ENCODE peak calls at places on chromosomes 5 and 9, in ten cellular contexts. One of them, this sample, is unnamed.

GRCh38 chr5:61966991-61967390 is 339.0 kb upstream of the KIF2A start:
- DNase-seq in cardiac fibroblast: no peak
- DNase-seq in activated T-helper 9 cell treated with anti-CD3 and anti-CD28 coated beads, Interleukin-2, amount 50 U/mL, for 16 hours: no peak
- DNase-seq in hepatic stellate cell: no peak
- DNase-seq in effector memory CD8-positive, alpha-beta T cell: no peak
- DNase-seq in GM20000: no peak
- DNase-seq in NCI-H1417: peak; percentile 72
- DNase-seq in AG04449: no peak
- DNase-seq in WTC11: no peak
- DNase-seq in MCF 10A: no peak
- DNase-seq in this sample: no peak

GRCh38 chr5:73440262-73440661 is 8.3 kb downstream of the FOXD1 start:
- DNase-seq in MCF 10A: no peak
- DNase-seq in hepatic stellate cell: no peak
- DNase-seq in AG04449: no peak
- DNase-seq in activated T-helper 9 cell treated with anti-CD3 and anti-CD28 coated beads, Interleukin-2, amount 50 U/mL, for 16 hours: no peak
- DNase-seq in effector memory CD8-positive, alpha-beta T cell: no peak
- DNase-seq in GM20000: no peak
- DNase-seq in WTC11: no peak
- DNase-seq in cardiac fibroblast: no peak
- DNase-seq in NCI-H1417: no peak
- DNase-seq in this sample: no peak

GRCh38 chr9:113622600-113623400 is 159.3 kb downstream of the RGS3 start:
- DNase-seq in NCI-H1417: peak; percentile 25
- DNase-seq in hepatic stellate cell: peak; percentile 84
- DNase-seq in activated T-helper 9 cell treated with anti-CD3 and anti-CD28 coated beads, Interleukin-2, amount 50 U/mL, for 16 hours: peak; percentile 3
- DNase-seq in AG04449: no peak
- DNase-seq in effector memory CD8-positive, alpha-beta T cell: no peak
- DNase-seq in MCF 10A: peak; percentile 62
- DNase-seq in cardiac fibroblast: peak; percentile 91
- DNase-seq in WTC11: peak; percentile 70
- DNase-seq in GM20000: peak; percentile 58
- DNase-seq in this sample: no peak

GRCh38 chr5:83417884-83418283 is 53.7 kb upstream of the VCAN start:
- DNase-seq in effector memory CD8-positive, alpha-beta T cell: no peak
- DNase-seq in NCI-H1417: peak; percentile 15
- DNase-seq in cardiac fibroblast: no peak
- DNase-seq in activated T-helper 9 cell treated with anti-CD3 and anti-CD28 coated beads, Interleukin-2, amount 50 U/mL, for 16 hours: no peak
- DNase-seq in hepatic stellate cell: no peak
- DNase-seq in GM20000: no peak
- DNase-seq in WTC11: no peak
- DNase-seq in AG04449: no peak
- DNase-seq in MCF 10A: no peak
- DNase-seq in this sample: no peak

GRCh38 chr5:144202072-144202471 is 31.4 kb downstream of the KCTD16 start:
- DNase-seq in WTC11: no peak
- DNase-seq in cardiac fibroblast: no peak
- DNase-seq in hepatic stellate cell: no peak
- DNase-seq in GM20000: no peak
- DNase-seq in AG04449: no peak
- DNase-seq in NCI-H1417: no peak
- DNase-seq in effector memory CD8-positive, alpha-beta T cell: no peak
- DNase-seq in activated T-helper 9 cell treated with anti-CD3 and anti-CD28 coated beads, Interleukin-2, amount 50 U/mL, for 16 hours: no peak
- DNase-seq in MCF 10A: no peak
- DNase-seq in this sample: no peak

GRCh38 chr5:163408311-163408923 is 29.0 kb upstream of the CCNG1 start:
- DNase-seq in AG04449: no peak
- DNase-seq in MCF 10A: peak; percentile 81
- DNase-seq in activated T-helper 9 cell treated with anti-CD3 and anti-CD28 coated beads, Interleukin-2, amount 50 U/mL, for 16 hours: peak; percentile 25
- DNase-seq in effector memory CD8-positive, alpha-beta T cell: peak; percentile 47
- DNase-seq in GM20000: peak; percentile 58
- DNase-seq in NCI-H1417: peak; percentile 70
- DNase-seq in hepatic stellate cell: peak; percentile 43
- DNase-seq in WTC11: peak; percentile 57
- DNase-seq in cardiac fibroblast: peak; percentile 79
- DNase-seq in this sample: peak; percentile 53

GRCh38 chr9:125949247-125949646 is 202.1 kb downstream of the PBX3 start:
- DNase-seq in MCF 10A: peak; percentile 85
- DNase-seq in activated T-helper 9 cell treated with anti-CD3 and anti-CD28 coated beads, Interleukin-2, amount 50 U/mL, for 16 hours: no peak
- DNase-seq in AG04449: no peak
- DNase-seq in cardiac fibroblast: no peak
- DNase-seq in NCI-H1417: no peak
- DNase-seq in effector memory CD8-positive, alpha-beta T cell: no peak
- DNase-seq in hepatic stellate cell: no peak
- DNase-seq in GM20000: no peak
- DNase-seq in WTC11: no peak
- DNase-seq in this sample: no peak

GRCh38 chr9:107883496-107884120 is 394.0 kb upstream of the KLF4 start:
- DNase-seq in AG04449: no peak
- DNase-seq in cardiac fibroblast: no peak
- DNase-seq in GM20000: peak; percentile 40
- DNase-seq in activated T-helper 9 cell treated with anti-CD3 and anti-CD28 coated beads, Interleukin-2, amount 50 U/mL, for 16 hours: no peak
- DNase-seq in NCI-H1417: no peak
- DNase-seq in MCF 10A: peak; percentile 6
- DNase-seq in WTC11: no peak
- DNase-seq in hepatic stellate cell: no peak
- DNase-seq in effector memory CD8-positive, alpha-beta T cell: no peak
- DNase-seq in this sample: no peak

GRCh38 chr9:99430301-99430700 is 208.2 kb downstream of the SEC61B start:
- DNase-seq in cardiac fibroblast: peak; percentile 72
- DNase-seq in activated T-helper 9 cell treated with anti-CD3 and anti-CD28 coated beads, Interleukin-2, amount 50 U/mL, for 16 hours: no peak
- DNase-seq in GM20000: no peak
- DNase-seq in WTC11: no peak
- DNase-seq in NCI-H1417: no peak
- DNase-seq in hepatic stellate cell: peak; percentile 14
- DNase-seq in effector memory CD8-positive, alpha-beta T cell: no peak
- DNase-seq in AG04449: no peak
- DNase-seq in MCF 10A: no peak
- DNase-seq in this sample: no peak

GRCh38 chr9:115099891-115100290 is 18.1 kb downstream of the TNC start:
- DNase-seq in WTC11: peak; percentile 23
- DNase-seq in AG04449: no peak
- DNase-seq in GM20000: no peak
- DNase-seq in cardiac fibroblast: no peak
- DNase-seq in effector memory CD8-positive, alpha-beta T cell: no peak
- DNase-seq in hepatic stellate cell: no peak
- DNase-seq in activated T-helper 9 cell treated with anti-CD3 and anti-CD28 coated beads, Interleukin-2, amount 50 U/mL, for 16 hours: no peak
- DNase-seq in MCF 10A: no peak
- DNase-seq in NCI-H1417: no peak
- DNase-seq in this sample: no peak

GRCh38 chr5:125575561-125576504 is 829.4 kb upstream of the ZNF608 start:
- DNase-seq in hepatic stellate cell: no peak
- DNase-seq in AG04449: no peak
- DNase-seq in MCF 10A: no peak
- DNase-seq in cardiac fibroblast: no peak
- DNase-seq in GM20000: no peak
- DNase-seq in WTC11: peak; percentile 19
- DNase-seq in effector memory CD8-positive, alpha-beta T cell: no peak
- DNase-seq in activated T-helper 9 cell treated with anti-CD3 and anti-CD28 coated beads, Interleukin-2, amount 50 U/mL, for 16 hours: no peak
- DNase-seq in NCI-H1417: peak; percentile 77
- DNase-seq in this sample: no peak

GRCh38 chr9:123834907-123835562 is 94.9 kb downstream of the DENND1A start:
- DNase-seq in WTC11: no peak
- DNase-seq in MCF 10A: no peak
- DNase-seq in hepatic stellate cell: peak; percentile 8
- DNase-seq in GM20000: peak; percentile 32
- DNase-seq in NCI-H1417: no peak
- DNase-seq in activated T-helper 9 cell treated with anti-CD3 and anti-CD28 coated beads, Interleukin-2, amount 50 U/mL, for 16 hours: no peak
- DNase-seq in AG04449: no peak
- DNase-seq in effector memory CD8-positive, alpha-beta T cell: no peak
- DNase-seq in cardiac fibroblast: peak; percentile 54
- DNase-seq in this sample: peak; percentile 12

GRCh38 chr5:425714-426113 is 17.3 kb upstream of the EXOC3 start:
- DNase-seq in MCF 10A: peak; percentile 31
- DNase-seq in AG04449: no peak
- DNase-seq in cardiac fibroblast: peak; percentile 31
- DNase-seq in hepatic stellate cell: no peak
- DNase-seq in GM20000: no peak
- DNase-seq in activated T-helper 9 cell treated with anti-CD3 and anti-CD28 coated beads, Interleukin-2, amount 50 U/mL, for 16 hours: no peak
- DNase-seq in effector memory CD8-positive, alpha-beta T cell: no peak
- DNase-seq in NCI-H1417: peak; percentile 59
- DNase-seq in WTC11: no peak
- DNase-seq in this sample: no peak

GRCh38 chr9:135480071-135480941 is 724 bp downstream of the PPP1R26 start:
- DNase-seq in MCF 10A: peak; percentile 40
- DNase-seq in hepatic stellate cell: peak; percentile 71
- DNase-seq in effector memory CD8-positive, alpha-beta T cell: no peak
- DNase-seq in AG04449: no peak
- DNase-seq in cardiac fibroblast: peak; percentile 37
- DNase-seq in activated T-helper 9 cell treated with anti-CD3 and anti-CD28 coated beads, Interleukin-2, amount 50 U/mL, for 16 hours: no peak
- DNase-seq in WTC11: peak; percentile 45
- DNase-seq in GM20000: peak; percentile 66
- DNase-seq in NCI-H1417: peak; percentile 59
- DNase-seq in this sample: no peak

GRCh38 chr5:132473019-132473531 is 17.5 kb downstream of the IRF1 start:
- DNase-seq in GM20000: peak; percentile 68
- DNase-seq in hepatic stellate cell: no peak
- DNase-seq in NCI-H1417: no peak
- DNase-seq in AG04449: no peak
- DNase-seq in cardiac fibroblast: no peak
- DNase-seq in activated T-helper 9 cell treated with anti-CD3 and anti-CD28 coated beads, Interleukin-2, amount 50 U/mL, for 16 hours: peak; percentile 59
- DNase-seq in effector memory CD8-positive, alpha-beta T cell: peak; percentile 87
- DNase-seq in WTC11: no peak
- DNase-seq in MCF 10A: no peak
- DNase-seq in this sample: peak; percentile 97

GRCh38 chr9:127084071-127085039 is 38.1 kb downstream of the ANGPTL2 start:
- DNase-seq in NCI-H1417: no peak
- DNase-seq in activated T-helper 9 cell treated with anti-CD3 and anti-CD28 coated beads, Interleukin-2, amount 50 U/mL, for 16 hours: no peak
- DNase-seq in GM20000: no peak
- DNase-seq in MCF 10A: no peak
- DNase-seq in hepatic stellate cell: no peak
- DNase-seq in AG04449: no peak
- DNase-seq in cardiac fibroblast: no peak
- DNase-seq in WTC11: no peak
- DNase-seq in effector memory CD8-positive, alpha-beta T cell: no peak
- DNase-seq in this sample: no peak